ENCODE peak calls at places on chromosomes 4 and X, in five cellular contexts. Z, I, J, M and H are unnamed samples.

GRCh38 chr4:7151668-7152227 is 40.6 kb upstream of the SORCS2 start:
- DNase-seq in Z (no peak), M (no peak), J (no peak), I (no peak), H (no peak)

GRCh38 chrX:82589410-82589809 is 918.7 kb upstream of the POU3F4 start:
- DNase-seq in I (no peak), M (no peak), Z (no peak), J (no peak), H (no peak)

GRCh38 chr4:1577818-1578217 is 106.3 kb downstream of the FAM53A start:
- DNase-seq in J (no peak), M (no peak), Z (no peak), I (no peak), H (no peak)

GRCh38 chr4:153838564-153838963 is 49.7 kb upstream of the SFRP2 start:
- DNase-seq in M (no peak), Z (no peak), J (no peak), I (no peak), H (no peak)

GRCh38 chr4:124712417-124713212 is at the start of gene ANKRD50:
- DNase-seq in Z (peak), M (peak), J (peak), I (peak), H (peak)

GRCh38 chr4:184408711-184409081 is 65.7 kb downstream of the IRF2 start:
- DNase-seq in J (no peak), M (no peak), I (no peak), Z (no peak), H (no peak)

GRCh38 chr4:112885897-112886296 is 163.6 kb upstream of the ANK2 start:
- DNase-seq in I (no peak), Z (no peak), M (no peak), J (no peak), H (no peak)

GRCh38 chrX:19839770-19840254 is 47.6 kb downstream of the SH3KBP1 start:
- DNase-seq in J (no peak), I (no peak), Z (no peak), M (peak), H (no peak)

GRCh38 chrX:2549874-2550273 is 49.1 kb upstream of the DHRSX start:
- DNase-seq in M (no peak), I (no peak), J (no peak), Z (no peak), H (no peak)

GRCh38 chr4:85595796-85596559 is 121.0 kb downstream of the ARHGAP24 start:
- DNase-seq in M (no peak), J (no peak), Z (no peak), I (no peak), H (no peak)

GRCh38 chr4:19213388-19213787 is 1038.3 kb upstream of the SLIT2 start:
- DNase-seq in J (no peak), Z (no peak), M (no peak), I (no peak), H (no peak)

GRCh38 chr4:155546451-155546850 is 120.2 kb upstream of the GUCY1A1 start:
- DNase-seq in Z (no peak), I (no peak), M (no peak), J (peak), H (no peak)

GRCh38 chr4:53649357-53649756 is 58.1 kb upstream of the LNX1 start:
- DNase-seq in J (no peak), I (no peak), Z (no peak), M (no peak), H (no peak)

GRCh38 chrX:139762400-139763183 is 54.6 kb upstream of the MCF2 start:
- DNase-seq in M (no peak), J (no peak), Z (peak), I (no peak), H (no peak)

GRCh38 chr4:108885211-108885610 is 122.4 kb upstream of the ETNPPL start:
- DNase-seq in J (peak), Z (no peak), I (no peak), M (no peak), H (no peak)

GRCh38 chr4:84952004-84952403 is 14.5 kb downstream of the WDFY3 start:
- DNase-seq in M (no peak), I (no peak), Z (peak), J (peak), H (no peak)

GRCh38 chr4:185933078-185933581 is 121.1 kb upstream of the SORBS2 start:
- DNase-seq in Z (no peak), M (no peak), I (no peak), J (peak), H (no peak)

GRCh38 chr4:176999943-177000543 is 207.3 kb upstream of the VEGFC start:
- DNase-seq in Z (no peak), I (no peak), M (no peak), J (no peak), H (no peak)

GRCh38 chr4:157048248-157048647 is 27.7 kb upstream of the GLRB start:
- DNase-seq in M (no peak), I (no peak), Z (peak), J (peak), H (no peak)

GRCh38 chrX:108121291-108121690 is 29.7 kb downstream of the ATG4A start:
- DNase-seq in Z (no peak), J (no peak), M (no peak), I (no peak), H (no peak)

GRCh38 chrX:65528705-65529340 is 5.8 kb downstream of the LAS1L start:
- DNase-seq in Z (peak), I (peak), J (peak), M (peak), H (peak)

GRCh38 chr4:88897180-88897579 is 159.8 kb downstream of the FAM13A start:
- DNase-seq in I (no peak), Z (peak), M (no peak), J (peak), H (no peak)

GRCh38 chr4:40180356-40180755 is 16.5 kb upstream of the RHOH start:
- DNase-seq in M (no peak), J (peak), I (no peak), Z (no peak), H (no peak)

GRCh38 chr4:8871417-8872401 is at the start of gene HMX1:
- DNase-seq in I (no peak), Z (no peak), M (no peak), J (peak), H (no peak)

GRCh38 chr4:123182289-123182688 is 214.3 kb upstream of the SPRY1 start:
- DNase-seq in M (no peak), Z (no peak), I (no peak), J (no peak), H (no peak)

GRCh38 chr4:184994010-184994622 is 24.2 kb upstream of the HELT start:
- DNase-seq in M (no peak), Z (no peak), J (no peak), I (no peak), H (no peak)

GRCh38 chrX:30278365-30278764 is 30.8 kb downstream of the NR0B1 start:
- DNase-seq in I (no peak), Z (no peak), J (peak), M (no peak), H (no peak)

GRCh38 chrX:47540754-47541538 is 20.1 kb upstream of the ARAF start:
- DNase-seq in M (no peak), Z (peak), I (peak), J (peak), H (peak)

GRCh38 chr4:76233967-76234678 is 17.4 kb upstream of the FAM47E start:
- DNase-seq in J (no peak), M (no peak), I (peak), Z (no peak), H (no peak)

GRCh38 chr4:183987987-183988392 is 82.9 kb downstream of the STOX2 start:
- DNase-seq in M (no peak), Z (peak), J (peak), I (peak), H (peak)

GRCh38 chr4:99615210-99615834 is 40.7 kb downstream of the MTTP start:
- DNase-seq in I (no peak), Z (peak), J (no peak), M (no peak), H (no peak)

GRCh38 chr4:184387351-184387750 is 87.0 kb downstream of the IRF2 start:
- DNase-seq in I (no peak), M (peak), J (no peak), Z (no peak), H (no peak)

GRCh38 chr4:42347076-42347475 is 50.2 kb upstream of the SHISA3 start:
- DNase-seq in J (no peak), M (no peak), I (no peak), Z (no peak), H (no peak)

GRCh38 chr4:173119818-173120217 is 48.8 kb upstream of the GALNT7 start:
- DNase-seq in I (no peak), M (no peak), J (no peak), Z (no peak), H (no peak)

GRCh38 chrX:145002776-145003175 is 244.5 kb upstream of the SPANXN1 start:
- DNase-seq in I (no peak), M (no peak), J (peak), Z (no peak), H (no peak)

GRCh38 chr4:158534727-158535126 is 13.0 kb downstream of the RXFP1 start:
- DNase-seq in I (no peak), J (no peak), Z (no peak), M (no peak), H (no peak)
- H3K4me3 ChIP-seq in I (no peak), J (no peak), Z (no peak), M (no peak), H (no peak)

DNA sequence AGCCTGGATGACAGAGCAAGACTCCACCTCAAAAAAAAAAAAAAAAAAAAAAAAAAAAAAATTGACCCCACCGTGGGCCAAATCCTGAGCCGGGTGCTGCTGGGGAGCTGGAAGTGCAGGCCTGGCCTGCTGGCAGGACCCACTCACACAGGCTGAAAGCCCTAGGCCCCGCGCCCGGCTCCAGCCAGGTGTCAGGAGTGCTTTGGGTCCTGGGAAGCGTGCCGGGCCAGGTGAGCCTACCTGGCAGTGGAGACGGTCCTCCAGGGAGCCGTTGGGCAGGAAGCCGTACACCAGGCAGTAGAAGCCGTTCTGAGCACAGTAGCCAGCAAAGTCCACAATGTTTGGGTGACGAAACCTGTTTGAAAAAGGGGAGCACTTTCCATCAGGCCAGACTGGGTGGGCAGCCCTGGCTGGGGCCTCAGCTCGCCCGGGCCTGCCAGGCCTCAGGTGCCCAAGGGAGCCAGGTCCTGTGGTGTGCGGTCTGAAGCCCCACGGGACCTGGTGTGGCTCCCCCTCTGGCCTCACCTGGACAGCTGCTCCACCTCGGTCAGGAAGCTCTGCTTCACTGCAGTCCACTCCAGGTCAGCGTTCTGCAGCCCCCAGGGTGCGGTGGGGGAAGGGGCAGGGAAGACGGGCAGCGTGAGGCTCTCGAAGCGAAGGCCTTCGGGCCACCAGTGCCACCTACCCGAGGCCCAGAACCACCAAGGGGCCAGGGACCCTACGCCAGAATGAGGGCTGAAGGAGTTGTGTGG is 1.8 kb downstream of the IRAK1 start:
- DNase-seq in I (no peak), M (no peak), J (no peak), Z (no peak), H (no peak)
- H3K4me3 ChIP-seq in I (peak), M (peak), J (peak), Z (no peak), H (no peak)

DNA sequence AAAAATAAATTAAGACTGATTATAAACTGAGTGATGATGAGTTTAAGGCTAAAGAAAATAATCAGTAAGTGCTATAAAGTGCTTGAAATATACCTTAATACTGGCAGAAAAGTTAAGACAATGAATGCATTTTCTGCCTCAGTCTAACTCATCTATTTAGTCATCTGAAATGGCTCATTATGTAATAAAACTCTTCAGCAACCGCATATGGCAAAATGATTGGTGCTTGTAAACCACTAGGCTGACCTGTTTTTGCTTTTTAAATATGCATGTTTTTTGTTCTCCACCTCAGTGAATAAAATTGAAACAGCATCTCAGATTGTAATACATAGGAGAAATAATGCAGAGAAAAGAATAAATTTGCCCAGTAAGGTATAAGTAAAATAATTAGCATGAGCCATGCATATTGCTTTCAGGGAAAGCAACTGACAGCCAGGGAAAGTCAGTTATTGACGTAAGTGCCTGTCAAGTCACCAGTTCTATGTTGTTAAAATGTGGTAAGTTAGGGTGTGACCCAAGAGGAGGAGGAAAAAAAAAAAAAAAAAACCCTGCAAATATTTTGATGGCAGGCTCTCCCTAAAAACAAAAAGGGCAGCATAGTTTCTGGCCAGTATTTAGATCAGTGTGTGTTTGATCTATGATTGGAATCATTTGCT is 167.5 kb downstream of the PALLD start:
- DNase-seq in I (no peak), J (peak), M (no peak), Z (no peak), H (no peak)
- H3K4me3 ChIP-seq in I (no peak), J (no peak), M (no peak), Z (no peak), H (no peak)

GRCh38 chr4:139018501-139018900 is 2.9 kb downstream of the NOCT start:
- DNase-seq in Z (no peak), I (no peak), J (peak), M (no peak), H (no peak)
- H3K4me3 ChIP-seq in Z (no peak), I (peak), J (peak), M (peak), H (no peak)

GRCh38 chrX:13570245-13570573 is 808 bp downstream of the EGFL6 start:
- DNase-seq in Z (no peak), M (no peak), J (no peak), I (no peak), H (no peak)
- H3K4me3 ChIP-seq in Z (no peak), M (no peak), J (no peak), I (no peak), H (no peak)

GRCh38 chr4:147735413-147736301 is 3.8 kb downstream of the ARHGAP10 start:
- DNase-seq in Z (no peak), M (no peak), I (no peak), J (peak), H (no peak)
- H3K4me3 ChIP-seq in Z (peak), M (no peak), I (no peak), J (peak), H (no peak)

DNA sequence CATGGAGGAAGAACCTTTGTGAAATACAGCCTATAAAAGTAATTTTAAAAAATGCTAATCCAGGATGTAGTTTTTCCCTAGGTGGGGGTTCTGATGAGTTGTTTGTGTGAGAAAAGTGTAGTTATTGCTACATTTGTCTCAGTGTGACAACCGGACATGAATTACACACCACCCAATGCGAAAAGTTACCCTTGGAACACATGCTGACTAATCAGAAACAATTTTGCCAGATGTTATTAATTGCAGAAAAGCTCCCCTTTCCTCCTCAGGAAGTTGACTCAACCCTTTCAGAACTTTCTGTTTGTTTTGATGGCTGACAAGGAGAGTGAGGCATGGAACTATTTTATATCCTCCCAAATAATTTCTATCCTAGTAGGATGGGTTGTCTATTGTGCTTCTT is 38.1 kb upstream of the EDA2R start:
- DNase-seq in J (peak), M (no peak), Z (no peak), I (no peak), H (no peak)
- H3K4me3 ChIP-seq in J (peak), M (no peak), Z (no peak), I (no peak), H (no peak)

DNA sequence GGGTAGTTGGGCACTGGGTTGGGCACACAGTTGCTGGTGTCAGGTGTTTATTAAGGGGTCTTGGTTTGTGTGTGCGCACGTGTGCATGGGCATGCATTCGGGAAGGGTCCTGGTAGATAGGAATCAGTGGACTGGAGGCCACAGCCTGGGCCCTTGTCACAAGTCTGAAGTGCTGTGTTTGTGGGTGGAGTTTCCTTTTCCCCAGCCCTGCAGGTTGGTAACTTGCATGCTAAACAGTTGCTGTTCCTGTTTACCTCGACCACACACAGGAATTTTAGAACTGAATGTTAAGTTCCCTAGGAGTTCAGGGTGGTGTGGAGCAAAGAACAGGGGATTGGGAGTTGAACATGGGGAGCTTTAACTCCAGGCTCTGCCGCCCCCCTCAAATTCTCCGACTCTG is 48.8 kb downstream of the STARD8 start:
- DNase-seq in I (no peak), M (no peak), J (no peak), Z (no peak), H (no peak)
- H3K4me3 ChIP-seq in I (peak), M (no peak), J (no peak), Z (peak), H (no peak)

GRCh38 chr4:158208931-158209640 is 1.2 kb upstream of the TMEM144 start:
- DNase-seq in J (no peak), Z (no peak), I (no peak), M (no peak), H (no peak)

GRCh38 chr4:158209825-158210807 is at the start of gene TMEM144:
- DNase-seq in J (peak), I (peak), M (no peak), Z (peak), H (peak)

GRCh38 chr4:158211288-158211687 is 1.0 kb downstream of the TMEM144 start:
- DNase-seq in M (no peak), Z (no peak), J (no peak), I (no peak), H (no peak)
- H3K4me3 ChIP-seq in M (no peak), Z (peak), J (peak), I (peak), H (no peak)

DNA sequence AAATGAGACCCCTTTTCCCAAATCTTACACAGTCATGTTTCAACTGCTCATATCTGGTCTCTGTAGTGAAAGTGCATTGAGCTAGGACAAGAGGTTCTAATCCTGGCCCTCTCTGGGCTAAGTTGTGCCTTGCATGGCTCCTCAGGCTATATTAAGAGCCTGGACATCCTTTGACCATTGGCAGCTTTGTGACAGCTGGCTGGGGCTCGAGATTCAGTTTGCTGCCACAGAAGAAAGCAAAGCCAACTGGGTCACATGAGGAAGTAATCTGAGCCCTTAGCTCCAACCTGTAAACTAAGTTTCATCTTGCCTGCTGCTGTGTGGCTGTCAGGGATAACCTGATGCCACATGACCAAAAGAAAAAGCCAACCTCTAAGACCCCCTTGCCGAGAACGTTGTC is 51.8 kb upstream of the JADE1 start:
- DNase-seq in Z (peak), I (no peak), M (peak), J (no peak), H (peak)
- H3K4me3 ChIP-seq in Z (no peak), I (no peak), M (no peak), J (no peak), H (peak)